ENCODE peak calls at places on chromosome 19, in five cellular contexts. One of them, this sample, is unnamed.

GRCh38 chr19:51514866-51515481 is 13.4 kb upstream of the SIGLEC12 start:
- DNase-seq in HL-60: peak
- DNase-seq in Panc1: peak
- DNase-seq in SK-N-SH: peak
- DNase-seq in A549: peak
- DNase-seq in this sample: peak

GRCh38 chr19:53927745-53928144 is 18.7 kb downstream of the CACNG7 start:
- DNase-seq in HL-60: no peak
- DNase-seq in Panc1: no peak
- DNase-seq in SK-N-SH: no peak
- DNase-seq in A549: peak
- DNase-seq in this sample: peak

GRCh38 chr19:28396259-28396940 is 816.6 kb downstream of the UQCRFS1 start:
- DNase-seq in HL-60: no peak
- DNase-seq in Panc1: no peak
- DNase-seq in SK-N-SH: no peak
- DNase-seq in A549: peak
- DNase-seq in this sample: peak

GRCh38 chr19:48332662-48333466 is 7.5 kb downstream of the EMP3 start:
- DNase-seq in HL-60: peak
- DNase-seq in Panc1: no peak
- DNase-seq in SK-N-SH: peak
- DNase-seq in A549: peak
- DNase-seq in this sample: peak

GRCh38 chr19:44891016-44891882 is at the start of gene TOMM40:
- DNase-seq in HL-60: no peak
- DNase-seq in Panc1: no peak
- DNase-seq in SK-N-SH: peak
- DNase-seq in A549: peak
- DNase-seq in this sample: peak

GRCh38 chr19:51565583-51565982 is 5.5 kb upstream of the ZNF175 start:
- DNase-seq in HL-60: peak
- DNase-seq in Panc1: no peak
- DNase-seq in SK-N-SH: no peak
- DNase-seq in A549: no peak
- DNase-seq in this sample: no peak

GRCh38 chr19:45578861-45579260 is 5.7 kb downstream of the OPA3 start:
- DNase-seq in HL-60: no peak
- DNase-seq in Panc1: no peak
- DNase-seq in SK-N-SH: no peak
- DNase-seq in A549: no peak
- DNase-seq in this sample: no peak

GRCh38 chr19:55173717-55174409 is 6.2 kb downstream of the SYT5 start:
- DNase-seq in HL-60: no peak
- DNase-seq in Panc1: peak
- DNase-seq in SK-N-SH: peak
- DNase-seq in A549: peak
- DNase-seq in this sample: peak

GRCh38 chr19:34487651-34488051 is 6.1 kb downstream of the WTIP start:
- DNase-seq in HL-60: no peak
- DNase-seq in Panc1: no peak
- DNase-seq in SK-N-SH: no peak
- DNase-seq in A549: no peak
- DNase-seq in this sample: no peak

GRCh38 chr19:38303517-38304351 is at the start of gene C19orf33:
- DNase-seq in HL-60: no peak
- DNase-seq in Panc1: peak
- DNase-seq in SK-N-SH: no peak
- DNase-seq in A549: peak
- DNase-seq in this sample: peak

GRCh38 chr19:29113838-29114237 is 99.1 kb downstream of the UQCRFS1 start:
- DNase-seq in HL-60: no peak
- DNase-seq in Panc1: no peak
- DNase-seq in SK-N-SH: no peak
- DNase-seq in A549: no peak
- DNase-seq in this sample: no peak

GRCh38 chr19:17982430-17982829 is 15.5 kb downstream of the KCNN1 start:
- DNase-seq in HL-60: no peak
- DNase-seq in Panc1: no peak
- DNase-seq in SK-N-SH: no peak
- DNase-seq in A549: no peak
- DNase-seq in this sample: no peak

GRCh38 chr19:14113762-14114414 is 3.7 kb downstream of the PRKACA start:
- DNase-seq in HL-60: peak
- DNase-seq in Panc1: no peak
- DNase-seq in SK-N-SH: no peak
- DNase-seq in A549: peak
- DNase-seq in this sample: peak

GRCh38 chr19:12847159-12848139 is 9.1 kb downstream of the MAST1 start:
- DNase-seq in HL-60: peak
- DNase-seq in Panc1: no peak
- DNase-seq in SK-N-SH: peak
- DNase-seq in A549: peak
- DNase-seq in this sample: peak

GRCh38 chr19:34573226-34573864 is 91.8 kb downstream of the WTIP start:
- DNase-seq in HL-60: no peak
- DNase-seq in Panc1: no peak
- DNase-seq in SK-N-SH: no peak
- DNase-seq in A549: no peak
- DNase-seq in this sample: no peak

GRCh38 chr19:8506402-8506957 is 4.0 kb upstream of the PRAM1 start:
- DNase-seq in HL-60: no peak
- DNase-seq in Panc1: no peak
- DNase-seq in SK-N-SH: no peak
- DNase-seq in A549: no peak
- DNase-seq in this sample: peak

GRCh38 chr19:8397746-8398721 is 7.9 kb downstream of the RAB11B start:
- DNase-seq in HL-60: no peak
- DNase-seq in Panc1: no peak
- DNase-seq in SK-N-SH: peak
- DNase-seq in A549: no peak
- DNase-seq in this sample: no peak

GRCh38 chr19:43429395-43429794 is 14.7 kb downstream of the TEX101 start:
- DNase-seq in HL-60: no peak
- DNase-seq in Panc1: no peak
- DNase-seq in SK-N-SH: no peak
- DNase-seq in A549: no peak
- DNase-seq in this sample: no peak

GRCh38 chr19:32241957-32242710 is 103.3 kb upstream of the ZNF507 start:
- DNase-seq in HL-60: no peak
- DNase-seq in Panc1: no peak
- DNase-seq in SK-N-SH: no peak
- DNase-seq in A549: no peak
- DNase-seq in this sample: no peak
- TF ChIP-seq REST in HL-60: no peak
- TF ChIP-seq REST in Panc1: no peak
- TF ChIP-seq REST in SK-N-SH: no peak
- TF ChIP-seq REST in A549: no peak
- TF ChIP-seq REST in this sample: no peak

GRCh38 chr19:2464389-2464788 is 7.6 kb upstream of the LMNB2 start:
- DNase-seq in HL-60: no peak
- DNase-seq in Panc1: no peak
- DNase-seq in SK-N-SH: no peak
- DNase-seq in A549: no peak
- DNase-seq in this sample: no peak

GRCh38 chr19:2475018-2475701 is 767 bp upstream of the GADD45B start:
- DNase-seq in HL-60: peak
- DNase-seq in Panc1: no peak
- DNase-seq in SK-N-SH: peak
- DNase-seq in A549: peak
- DNase-seq in this sample: peak

GRCh38 chr19:2474232-2475017 is 1.5 kb upstream of the GADD45B start:
- DNase-seq in HL-60: peak
- DNase-seq in Panc1: no peak
- DNase-seq in SK-N-SH: peak
- DNase-seq in A549: peak
- DNase-seq in this sample: peak

DNA sequence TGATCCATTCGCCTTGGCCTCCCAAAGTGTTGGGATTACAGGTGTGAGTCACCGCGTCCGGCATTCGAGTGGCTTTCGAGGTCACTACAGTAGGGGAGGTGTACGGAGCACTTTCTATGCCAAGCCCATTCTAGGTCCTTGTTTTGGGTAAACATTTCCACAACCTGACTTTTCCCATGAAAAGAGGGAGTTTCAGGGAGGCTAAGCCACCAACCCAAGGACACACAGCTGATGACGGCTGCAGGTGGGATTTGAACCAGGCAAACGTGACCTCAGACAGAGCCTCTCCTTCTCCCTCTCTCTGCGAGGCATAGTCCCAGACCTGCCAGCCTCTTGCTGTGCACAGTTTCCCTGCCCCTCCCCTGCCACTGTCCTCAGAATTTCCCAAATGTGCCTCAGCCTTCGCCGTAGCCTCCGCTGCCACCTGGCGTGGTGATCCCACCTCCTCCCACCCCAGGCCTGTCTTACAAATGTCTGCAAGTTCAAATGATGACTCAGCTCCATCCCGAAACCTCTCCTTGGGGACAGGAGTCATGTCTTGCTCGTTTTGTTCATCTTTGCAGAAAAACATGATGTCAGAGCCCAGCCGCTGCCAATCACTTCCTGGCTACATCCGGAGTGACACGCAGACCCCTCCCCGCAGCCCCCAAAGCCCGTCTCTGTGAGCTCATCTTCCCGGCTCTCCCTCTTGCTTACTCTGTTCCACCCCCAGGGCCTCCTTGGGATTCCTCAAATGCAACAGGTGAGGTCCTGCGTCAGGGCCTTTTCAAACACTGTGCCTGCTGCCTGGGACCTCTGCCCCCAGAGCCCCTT is 6.6 kb upstream of the GADD45B start:
- DNase-seq in HL-60: no peak
- DNase-seq in Panc1: no peak
- DNase-seq in SK-N-SH: no peak
- DNase-seq in A549: peak
- DNase-seq in this sample: peak
- TF ChIP-seq REST in HL-60: no peak
- TF ChIP-seq REST in Panc1: no peak
- TF ChIP-seq REST in SK-N-SH: no peak
- TF ChIP-seq REST in A549: no peak
- TF ChIP-seq REST in this sample: no peak

DNA sequence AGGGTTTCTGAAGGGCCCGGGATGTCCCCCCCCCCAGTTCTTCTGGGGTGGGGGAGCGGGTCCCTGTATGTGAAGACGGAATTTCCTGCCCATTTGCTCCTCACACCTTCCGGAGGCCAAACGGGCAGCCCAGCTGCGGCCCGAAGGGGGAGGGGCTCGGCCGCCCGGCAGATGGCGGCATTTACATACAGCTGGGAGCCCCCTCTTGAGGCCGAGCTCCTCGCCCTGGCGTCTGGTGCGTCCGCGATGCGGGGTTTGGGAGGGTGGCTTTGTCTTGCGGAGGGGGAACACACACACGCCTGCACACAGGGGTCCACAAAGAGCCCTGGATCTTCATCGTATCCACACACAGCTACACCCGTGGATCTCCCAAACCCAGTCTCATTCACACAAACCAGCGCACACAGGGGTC is 891 bp upstream of the DLL3 start:
- DNase-seq in HL-60: no peak
- DNase-seq in Panc1: no peak
- DNase-seq in SK-N-SH: peak
- DNase-seq in A549: peak
- DNase-seq in this sample: peak
- TF ChIP-seq REST in HL-60: no peak
- TF ChIP-seq REST in Panc1: no peak
- TF ChIP-seq REST in SK-N-SH: no peak
- TF ChIP-seq REST in A549: no peak
- TF ChIP-seq REST in this sample: no peak

DNA sequence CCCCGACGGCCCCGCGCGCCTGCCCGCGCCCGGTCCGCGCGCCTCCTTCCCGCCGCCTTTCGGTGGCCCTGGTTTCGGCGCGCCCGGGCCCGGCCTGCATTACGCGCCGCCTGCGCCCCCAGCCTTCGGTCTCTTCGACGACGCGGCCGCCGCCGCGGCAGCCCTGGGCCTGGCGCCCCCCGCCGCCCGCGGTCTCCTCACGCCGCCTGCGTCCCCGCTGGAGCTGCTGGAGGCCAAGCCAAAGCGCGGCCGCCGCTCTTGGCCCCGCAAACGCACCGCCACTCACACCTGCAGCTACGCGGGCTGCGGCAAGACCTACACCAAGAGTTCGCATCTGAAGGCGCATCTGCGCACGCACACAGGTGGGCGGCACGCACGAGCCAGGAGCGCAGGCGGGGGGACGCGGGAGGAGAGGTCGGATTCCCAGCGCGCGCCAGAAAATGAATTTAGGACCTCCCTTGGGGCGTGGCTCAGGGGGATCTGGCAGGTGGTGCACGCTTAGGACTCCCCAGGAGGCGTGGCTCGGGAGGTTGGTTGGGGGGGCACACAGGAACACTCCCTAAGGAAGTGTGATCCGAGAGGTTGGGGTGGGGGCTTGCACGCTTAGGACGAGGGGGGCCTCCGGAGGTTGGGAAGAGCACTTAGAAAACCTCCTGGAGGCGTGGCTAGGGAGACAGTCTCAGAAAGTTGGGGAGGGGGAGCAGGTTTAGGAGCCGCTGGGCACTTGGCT is 1.2 kb downstream of the KLF2 start:
- DNase-seq in HL-60: no peak
- DNase-seq in Panc1: no peak
- DNase-seq in SK-N-SH: peak
- DNase-seq in A549: peak
- DNase-seq in this sample: peak
- TF ChIP-seq REST in HL-60: no peak
- TF ChIP-seq REST in Panc1: no peak
- TF ChIP-seq REST in SK-N-SH: no peak
- TF ChIP-seq REST in A549: no peak
- TF ChIP-seq REST in this sample: no peak

This sample was measured in GM23338.